ENCODE peak calls at places on chromosome X, in seven cellular contexts. One of them, this sample, is unnamed.

GRCh38 chrX:9163153-9163790 is 129.3 kb upstream of the FAM9B start:
- DNase-seq in activated effector memory CD4-positive, alpha-beta T cell treated with anti-CD3 and anti-CD28 coated beads, Interleukin-2, amount 50 U/mL, for 16 hours: no peak
- DNase-seq in stimulated activated naive B cell treated with anti-CD40 and anti-IgM and Interleukin-4, amounts not matched to agents 10 μg/mL and 1 μg/mL and 100 μg/mL, for 72 hours: no peak
- DNase-seq in RWPE1: no peak
- DNase-seq in Kasumi-1: no peak
- DNase-seq in stimulated activated naive CD4-positive, alpha-beta T cell: no peak
- DNase-seq in AG08396: no peak
- DNase-seq in this sample: no peak

GRCh38 chrX:1164322-1165288 is 47.8 kb downstream of the CRLF2 start:
- DNase-seq in activated effector memory CD4-positive, alpha-beta T cell treated with anti-CD3 and anti-CD28 coated beads, Interleukin-2, amount 50 U/mL, for 16 hours: no peak
- DNase-seq in stimulated activated naive CD4-positive, alpha-beta T cell: no peak
- DNase-seq in stimulated activated naive B cell treated with anti-CD40 and anti-IgM and Interleukin-4, amounts not matched to agents 10 μg/mL and 1 μg/mL and 100 μg/mL, for 72 hours: no peak
- DNase-seq in RWPE1: no peak
- DNase-seq in AG08396: peak; percentile 15
- DNase-seq in Kasumi-1: no peak
- DNase-seq in this sample: no peak

GRCh38 chrX:74923942-74924448 is 1.3 kb downstream of the NEXMIF start:
- DNase-seq in RWPE1: no peak
- DNase-seq in Kasumi-1: no peak
- DNase-seq in AG08396: no peak
- DNase-seq in activated effector memory CD4-positive, alpha-beta T cell treated with anti-CD3 and anti-CD28 coated beads, Interleukin-2, amount 50 U/mL, for 16 hours: peak; percentile 58
- DNase-seq in stimulated activated naive B cell treated with anti-CD40 and anti-IgM and Interleukin-4, amounts not matched to agents 10 μg/mL and 1 μg/mL and 100 μg/mL, for 72 hours: no peak
- DNase-seq in stimulated activated naive CD4-positive, alpha-beta T cell: peak; percentile 1
- DNase-seq in this sample: no peak

GRCh38 chrX:100674705-100675104 is 30.7 kb downstream of the SRPX2 start:
- DNase-seq in stimulated activated naive B cell treated with anti-CD40 and anti-IgM and Interleukin-4, amounts not matched to agents 10 μg/mL and 1 μg/mL and 100 μg/mL, for 72 hours: no peak
- DNase-seq in Kasumi-1: peak; percentile 1
- DNase-seq in stimulated activated naive CD4-positive, alpha-beta T cell: no peak
- DNase-seq in RWPE1: no peak
- DNase-seq in activated effector memory CD4-positive, alpha-beta T cell treated with anti-CD3 and anti-CD28 coated beads, Interleukin-2, amount 50 U/mL, for 16 hours: no peak
- DNase-seq in AG08396: no peak
- DNase-seq in this sample: no peak

GRCh38 chrX:85590638-85591037 is 211.2 kb upstream of the POF1B start:
- DNase-seq in activated effector memory CD4-positive, alpha-beta T cell treated with anti-CD3 and anti-CD28 coated beads, Interleukin-2, amount 50 U/mL, for 16 hours: no peak
- DNase-seq in stimulated activated naive CD4-positive, alpha-beta T cell: no peak
- DNase-seq in Kasumi-1: no peak
- DNase-seq in RWPE1: peak; percentile 17
- DNase-seq in AG08396: no peak
- DNase-seq in stimulated activated naive B cell treated with anti-CD40 and anti-IgM and Interleukin-4, amounts not matched to agents 10 μg/mL and 1 μg/mL and 100 μg/mL, for 72 hours: no peak
- DNase-seq in this sample: no peak

GRCh38 chrX:108439961-108440696 is 491 bp downstream of the COL4A5 start:
- DNase-seq in stimulated activated naive B cell treated with anti-CD40 and anti-IgM and Interleukin-4, amounts not matched to agents 10 μg/mL and 1 μg/mL and 100 μg/mL, for 72 hours: no peak
- DNase-seq in stimulated activated naive CD4-positive, alpha-beta T cell: no peak
- DNase-seq in AG08396: peak; percentile 21
- DNase-seq in RWPE1: no peak
- DNase-seq in activated effector memory CD4-positive, alpha-beta T cell treated with anti-CD3 and anti-CD28 coated beads, Interleukin-2, amount 50 U/mL, for 16 hours: no peak
- DNase-seq in Kasumi-1: peak; percentile 17
- DNase-seq in this sample: peak; percentile 15

GRCh38 chrX:21944136-21944615 is 3.7 kb downstream of the SMS start:
- DNase-seq in RWPE1: peak; percentile 22
- DNase-seq in stimulated activated naive CD4-positive, alpha-beta T cell: no peak
- DNase-seq in stimulated activated naive B cell treated with anti-CD40 and anti-IgM and Interleukin-4, amounts not matched to agents 10 μg/mL and 1 μg/mL and 100 μg/mL, for 72 hours: no peak
- DNase-seq in Kasumi-1: no peak
- DNase-seq in AG08396: peak; percentile 28
- DNase-seq in activated effector memory CD4-positive, alpha-beta T cell treated with anti-CD3 and anti-CD28 coated beads, Interleukin-2, amount 50 U/mL, for 16 hours: no peak
- DNase-seq in this sample: no peak

GRCh38 chrX:52979568-52979967 is 21.2 kb upstream of the FAM156A start:
- DNase-seq in AG08396: no peak
- DNase-seq in Kasumi-1: no peak
- DNase-seq in stimulated activated naive CD4-positive, alpha-beta T cell: no peak
- DNase-seq in RWPE1: no peak
- DNase-seq in activated effector memory CD4-positive, alpha-beta T cell treated with anti-CD3 and anti-CD28 coated beads, Interleukin-2, amount 50 U/mL, for 16 hours: no peak
- DNase-seq in stimulated activated naive B cell treated with anti-CD40 and anti-IgM and Interleukin-4, amounts not matched to agents 10 μg/mL and 1 μg/mL and 100 μg/mL, for 72 hours: no peak
- DNase-seq in this sample: no peak

GRCh38 chrX:68693481-68694410 is 46.3 kb downstream of the STARD8 start:
- DNase-seq in stimulated activated naive CD4-positive, alpha-beta T cell: no peak
- DNase-seq in RWPE1: peak; percentile 5
- DNase-seq in activated effector memory CD4-positive, alpha-beta T cell treated with anti-CD3 and anti-CD28 coated beads, Interleukin-2, amount 50 U/mL, for 16 hours: no peak
- DNase-seq in stimulated activated naive B cell treated with anti-CD40 and anti-IgM and Interleukin-4, amounts not matched to agents 10 μg/mL and 1 μg/mL and 100 μg/mL, for 72 hours: no peak
- DNase-seq in Kasumi-1: peak; percentile 61
- DNase-seq in AG08396: peak; percentile 82
- DNase-seq in this sample: peak; percentile 29

GRCh38 chrX:38215141-38215540 is 5.5 kb downstream of the SRPX start:
- DNase-seq in stimulated activated naive CD4-positive, alpha-beta T cell: no peak
- DNase-seq in Kasumi-1: no peak
- DNase-seq in activated effector memory CD4-positive, alpha-beta T cell treated with anti-CD3 and anti-CD28 coated beads, Interleukin-2, amount 50 U/mL, for 16 hours: no peak
- DNase-seq in RWPE1: peak; percentile 19
- DNase-seq in stimulated activated naive B cell treated with anti-CD40 and anti-IgM and Interleukin-4, amounts not matched to agents 10 μg/mL and 1 μg/mL and 100 μg/mL, for 72 hours: no peak
- DNase-seq in AG08396: no peak
- DNase-seq in this sample: peak; percentile 79

GRCh38 chrX:139932077-139932900 is 564 bp downstream of the ATP11C start:
- DNase-seq in activated effector memory CD4-positive, alpha-beta T cell treated with anti-CD3 and anti-CD28 coated beads, Interleukin-2, amount 50 U/mL, for 16 hours: peak; percentile 81
- DNase-seq in RWPE1: peak; percentile 18
- DNase-seq in Kasumi-1: peak; percentile 26
- DNase-seq in stimulated activated naive B cell treated with anti-CD40 and anti-IgM and Interleukin-4, amounts not matched to agents 10 μg/mL and 1 μg/mL and 100 μg/mL, for 72 hours: peak; percentile 23
- DNase-seq in AG08396: peak; percentile 70
- DNase-seq in stimulated activated naive CD4-positive, alpha-beta T cell: peak; percentile 14
- DNase-seq in this sample: peak; percentile 34

GRCh38 chrX:19697416-19697815 is 182.1 kb upstream of the MAP3K15 start:
- DNase-seq in AG08396: no peak
- DNase-seq in activated effector memory CD4-positive, alpha-beta T cell treated with anti-CD3 and anti-CD28 coated beads, Interleukin-2, amount 50 U/mL, for 16 hours: no peak
- DNase-seq in RWPE1: no peak
- DNase-seq in stimulated activated naive CD4-positive, alpha-beta T cell: no peak
- DNase-seq in stimulated activated naive B cell treated with anti-CD40 and anti-IgM and Interleukin-4, amounts not matched to agents 10 μg/mL and 1 μg/mL and 100 μg/mL, for 72 hours: no peak
- DNase-seq in Kasumi-1: no peak
- DNase-seq in this sample: peak; percentile 49

GRCh38 chrX:65644621-65645287 is 22.7 kb upstream of the MSN start:
- DNase-seq in RWPE1: peak; percentile 80
- DNase-seq in Kasumi-1: peak; percentile 4
- DNase-seq in stimulated activated naive B cell treated with anti-CD40 and anti-IgM and Interleukin-4, amounts not matched to agents 10 μg/mL and 1 μg/mL and 100 μg/mL, for 72 hours: no peak
- DNase-seq in activated effector memory CD4-positive, alpha-beta T cell treated with anti-CD3 and anti-CD28 coated beads, Interleukin-2, amount 50 U/mL, for 16 hours: no peak
- DNase-seq in AG08396: peak; percentile 82
- DNase-seq in stimulated activated naive CD4-positive, alpha-beta T cell: no peak
- DNase-seq in this sample: peak; percentile 60

GRCh38 chrX:17692709-17693346 is 44.5 kb upstream of the SCML1 start:
- DNase-seq in activated effector memory CD4-positive, alpha-beta T cell treated with anti-CD3 and anti-CD28 coated beads, Interleukin-2, amount 50 U/mL, for 16 hours: no peak
- DNase-seq in Kasumi-1: no peak
- DNase-seq in RWPE1: no peak
- DNase-seq in stimulated activated naive CD4-positive, alpha-beta T cell: no peak
- DNase-seq in stimulated activated naive B cell treated with anti-CD40 and anti-IgM and Interleukin-4, amounts not matched to agents 10 μg/mL and 1 μg/mL and 100 μg/mL, for 72 hours: no peak
- DNase-seq in AG08396: peak; percentile 24
- DNase-seq in this sample: peak; percentile 27

GRCh38 chrX:5681159-5681558 is 547.5 kb downstream of the NLGN4X start:
- DNase-seq in stimulated activated naive CD4-positive, alpha-beta T cell: no peak
- DNase-seq in Kasumi-1: peak; percentile 2
- DNase-seq in stimulated activated naive B cell treated with anti-CD40 and anti-IgM and Interleukin-4, amounts not matched to agents 10 μg/mL and 1 μg/mL and 100 μg/mL, for 72 hours: no peak
- DNase-seq in activated effector memory CD4-positive, alpha-beta T cell treated with anti-CD3 and anti-CD28 coated beads, Interleukin-2, amount 50 U/mL, for 16 hours: no peak
- DNase-seq in RWPE1: no peak
- DNase-seq in AG08396: no peak
- DNase-seq in this sample: no peak

GRCh38 chrX:18255059-18255458 is 34.4 kb upstream of the BEND2 start:
- DNase-seq in RWPE1: no peak
- DNase-seq in activated effector memory CD4-positive, alpha-beta T cell treated with anti-CD3 and anti-CD28 coated beads, Interleukin-2, amount 50 U/mL, for 16 hours: no peak
- DNase-seq in AG08396: no peak
- DNase-seq in stimulated activated naive B cell treated with anti-CD40 and anti-IgM and Interleukin-4, amounts not matched to agents 10 μg/mL and 1 μg/mL and 100 μg/mL, for 72 hours: no peak
- DNase-seq in Kasumi-1: no peak
- DNase-seq in stimulated activated naive CD4-positive, alpha-beta T cell: no peak
- DNase-seq in this sample: no peak

GRCh38 chrX:46758163-46758955 is 559 bp downstream of the SLC9A7 start:
- DNase-seq in RWPE1: no peak
- DNase-seq in AG08396: no peak
- DNase-seq in Kasumi-1: no peak
- DNase-seq in stimulated activated naive CD4-positive, alpha-beta T cell: no peak
- DNase-seq in activated effector memory CD4-positive, alpha-beta T cell treated with anti-CD3 and anti-CD28 coated beads, Interleukin-2, amount 50 U/mL, for 16 hours: peak; percentile 68
- DNase-seq in stimulated activated naive B cell treated with anti-CD40 and anti-IgM and Interleukin-4, amounts not matched to agents 10 μg/mL and 1 μg/mL and 100 μg/mL, for 72 hours: no peak
- DNase-seq in this sample: peak; percentile 6